ENCODE peak calls at places on chromosomes 12 and 14, in eight cellular contexts. P is gastrocnemius medialis, U is mammary epithelial cell, N is body of pancreas, C is aorta, O is Panc1, W is A549, H is Caco-2. Y is an unnamed sample. For H3K4me1, the result is how much of the 10 kb centered on the place peaks cover.

GRCh38 chr14:51548187-51548586 is 103.5 kb upstream of the FRMD6 start:
- DNase-seq in P (no peak), U (no peak), N (no peak), C (no peak), O (no peak), W (no peak), H (no peak), Y (no peak)

GRCh38 chr12:49069507-49070346 is at the start of gene RHEBL1:
- DNase-seq in P (peak), U (peak), N (peak), C (peak), O (peak), W (peak), H (peak), Y (peak)

GRCh38 chr12:29640589-29641345 is 143.0 kb downstream of the TMTC1 start:
- DNase-seq in P (no peak), U (peak), N (no peak), C (peak), O (no peak), W (peak), H (no peak), Y (no peak)

GRCh38 chr14:46582826-46583225 is 68.8 kb downstream of the RPL10L start:
- DNase-seq in P (no peak), U (no peak), N (no peak), C (no peak), O (no peak), W (no peak), H (no peak), Y (no peak)

GRCh38 chr12:53300187-53300586 is 692 bp downstream of the MYG1 start:
- DNase-seq in P (no peak), U (peak), N (no peak), C (no peak), O (no peak), W (peak), H (no peak), Y (no peak)

GRCh38 chr14:61547186-61548121 is 147.9 kb upstream of the HIF1A start:
- DNase-seq in P (no peak), U (peak), N (no peak), C (peak), O (no peak), W (peak), H (no peak), Y (no peak)

GRCh38 chr14:75363570-75364227 is 64.1 kb upstream of the JDP2 start:
- DNase-seq in P (peak), U (no peak), N (no peak), C (no peak), O (no peak), W (no peak), H (no peak), Y (no peak)

GRCh38 chr12:91361864-91362263 is 179.2 kb upstream of the DCN start:
- DNase-seq in P (no peak), U (peak), N (no peak), C (no peak), O (no peak), W (peak), H (peak), Y (no peak)

GRCh38 chr12:92244036-92244435 is 98.4 kb upstream of the BTG1 start:
- DNase-seq in P (peak), U (no peak), N (peak), C (no peak), O (no peak), W (no peak), H (no peak), Y (no peak)

GRCh38 chr12:54253240-54253639 is 26.7 kb downstream of the CBX5 start:
- DNase-seq in P (no peak), U (no peak), N (no peak), C (no peak), O (no peak), W (no peak), H (no peak), Y (no peak)

GRCh38 chr14:71438684-71439083 is 493.5 kb upstream of the RGS6 start:
- DNase-seq in P (no peak), U (peak), N (peak), C (peak), O (no peak), W (no peak), H (no peak), Y (no peak)

GRCh38 chr12:76041406-76041805 is 9.8 kb upstream of the PHLDA1 start:
- DNase-seq in P (no peak), U (no peak), N (no peak), C (no peak), O (no peak), W (no peak), H (no peak), Y (peak)

GRCh38 chr12:84994436-84994835 is 41.6 kb downstream of the TSPAN19 start:
- DNase-seq in P (no peak), U (no peak), N (no peak), C (no peak), O (no peak), W (no peak), H (no peak), Y (no peak)

GRCh38 chr12:4780624-4781023 is 60.4 kb downstream of the GALNT8 start:
- DNase-seq in P (peak), U (no peak), N (no peak), C (peak), O (no peak), W (no peak), H (no peak), Y (no peak)

GRCh38 chr14:88791629-88792571 is 853 bp downstream of the EML5 start:
- DNase-seq in P (no peak), U (peak), N (peak), C (peak), O (no peak), W (peak), H (peak), Y (peak)

GRCh38 chr14:105275267-105275946 is 25.4 kb downstream of the BRF1 start:
- DNase-seq in P (peak), U (no peak), N (no peak), C (no peak), O (no peak), W (no peak), H (no peak), Y (no peak)

GRCh38 chr14:97022741-97023140 is 225.6 kb downstream of the VRK1 start:
- DNase-seq in P (no peak), U (no peak), N (no peak), C (no peak), O (no peak), W (no peak), H (no peak), Y (no peak)

GRCh38 chr14:91858536-91859275 is 8.6 kb downstream of the TC2N start:
- DNase-seq in P (peak), U (no peak), N (no peak), C (no peak), O (no peak), W (peak), H (peak), Y (no peak)

GRCh38 chr12:43501705-43502104 is 50.3 kb downstream of the ADAMTS20 start:
- DNase-seq in P (no peak), U (peak), N (no peak), C (no peak), O (no peak), W (peak), H (peak), Y (no peak)

GRCh38 chr12:25996677-25997076 is 38.2 kb downstream of the RASSF8 start:
- DNase-seq in P (no peak), U (no peak), N (no peak), C (no peak), O (no peak), W (no peak), H (no peak), Y (no peak)

GRCh38 chr12:78580296-78580695 is 284.3 kb upstream of the SYT1 start:
- DNase-seq in P (no peak), U (no peak), N (no peak), C (no peak), O (no peak), W (no peak), H (no peak), Y (no peak)

GRCh38 chr14:67491285-67491684 is 2.8 kb upstream of the TMEM229B start:
- DNase-seq in P (no peak), U (no peak), N (no peak), C (no peak), O (no peak), W (no peak), H (no peak), Y (no peak)

GRCh38 chr14:71050227-71050823 is 143.1 kb downstream of the PCNX1 start:
- DNase-seq in P (no peak), U (no peak), N (no peak), C (no peak), O (no peak), W (peak), H (no peak), Y (no peak)

GRCh38 chr12:105748806-105749600 is 389.8 kb downstream of the NUAK1 start:
- DNase-seq in P (no peak), U (peak), N (peak), C (peak), O (no peak), W (no peak), H (no peak), Y (no peak)

GRCh38 chr14:93081875-93082570 is 33.7 kb downstream of the ITPK1 start:
- DNase-seq in P (no peak), U (no peak), N (no peak), C (peak), O (no peak), W (no peak), H (no peak), Y (no peak)

GRCh38 chr14:104140213-104140462 is 1.8 kb downstream of the KIF26A start:
- DNase-seq in P (no peak), U (no peak), N (no peak), C (peak), O (no peak), W (no peak), H (no peak), Y (peak)

GRCh38 chr14:66758031-66758613 is 250.2 kb downstream of the GPHN start:
- DNase-seq in P (no peak), U (no peak), N (no peak), C (no peak), O (no peak), W (no peak), H (peak), Y (no peak)

GRCh38 chr12:92332552-92332951 is 186.9 kb upstream of the BTG1 start:
- DNase-seq in P (no peak), U (no peak), N (no peak), C (no peak), O (no peak), W (no peak), H (no peak), Y (no peak)

GRCh38 chr14:69636051-69636639 is 24.7 kb downstream of the SUSD6 start:
- DNase-seq in P (no peak), U (no peak), N (no peak), C (no peak), O (no peak), W (no peak), H (no peak), Y (no peak)

GRCh38 chr12:68227356-68227755 is 1.7 kb upstream of the IL26 start:
- DNase-seq in P (no peak), U (no peak), N (no peak), C (no peak), O (no peak), W (no peak), H (no peak), Y (no peak)

GRCh38 chr14:25464078-25464477 is 414.1 kb upstream of the STXBP6 start:
- DNase-seq in P (no peak), U (no peak), N (no peak), C (no peak), O (no peak), W (no peak), H (no peak), Y (no peak)

GRCh38 chr12:121089031-121089812 is 43.5 kb upstream of the P2RX7 start:
- DNase-seq in P (no peak), U (no peak), N (no peak), C (no peak), O (no peak), W (peak), H (peak), Y (no peak)

GRCh38 chr12:77070382-77071294 is 5.3 kb upstream of the E2F7 start:
- DNase-seq in P (no peak), U (no peak), N (no peak), C (no peak), O (no peak), W (no peak), H (no peak), Y (no peak)

GRCh38 chr12:108810636-108811035 is 46.7 kb downstream of the SSH1 start:
- DNase-seq in P (no peak), U (no peak), N (no peak), C (no peak), O (no peak), W (no peak), H (no peak), Y (peak)

GRCh38 chr12:120368789-120369475 is at the start of gene MSI1:
- DNase-seq in P (no peak), U (no peak), N (no peak), C (no peak), O (no peak), W (no peak), H (peak), Y (peak)

GRCh38 chr12:6691473-6691872 is 2.3 kb upstream of the ZNF384 start:
- DNase-seq in P (no peak), U (no peak), N (no peak), C (no peak), O (no peak), W (no peak), H (no peak), Y (peak)

GRCh38 chr12:6693832-6694355 is 4.7 kb upstream of the ZNF384 start:
- DNase-seq in P (no peak), U (no peak), N (no peak), C (no peak), O (no peak), W (no peak), H (no peak), Y (no peak)

GRCh38 chr12:6694701-6695100 is 5.5 kb upstream of the ZNF384 start:
- DNase-seq in P (no peak), U (no peak), N (no peak), C (no peak), O (no peak), W (no peak), H (no peak), Y (no peak)

GRCh38 chr12:6695313-6696045 is 5.1 kb downstream of the PIANP start:
- DNase-seq in P (no peak), U (no peak), N (no peak), C (no peak), O (no peak), W (no peak), H (no peak), Y (peak)

DNA sequence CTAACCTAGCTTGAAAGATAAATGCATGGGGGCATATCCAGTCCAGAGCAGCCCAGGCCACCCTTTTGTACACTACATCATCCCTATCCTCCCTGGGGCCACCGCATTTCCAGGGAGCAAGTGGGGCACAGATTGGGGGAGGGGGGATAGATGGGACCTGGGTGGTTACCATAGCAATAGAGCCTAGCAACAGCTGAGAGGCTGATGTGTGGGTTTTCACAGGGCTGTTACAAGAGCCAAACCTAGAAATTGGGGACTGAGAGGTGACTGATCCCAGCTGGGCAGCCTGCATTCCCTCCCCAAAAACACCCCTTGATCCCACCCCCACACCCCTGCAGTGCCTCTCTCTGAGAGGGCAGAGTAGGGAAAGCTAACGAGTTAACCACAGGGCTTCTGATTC is 3.7 kb upstream of the ZNF384 start:
- DNase-seq in P (no peak), U (no peak), N (no peak), C (no peak), O (no peak), W (no peak), H (no peak), Y (no peak)
- H3K4me1 ChIP-seq in P (under half), U (under half), N (under half), C (under half), O (under half), W (under half), H (under half), Y (under half)

DNA sequence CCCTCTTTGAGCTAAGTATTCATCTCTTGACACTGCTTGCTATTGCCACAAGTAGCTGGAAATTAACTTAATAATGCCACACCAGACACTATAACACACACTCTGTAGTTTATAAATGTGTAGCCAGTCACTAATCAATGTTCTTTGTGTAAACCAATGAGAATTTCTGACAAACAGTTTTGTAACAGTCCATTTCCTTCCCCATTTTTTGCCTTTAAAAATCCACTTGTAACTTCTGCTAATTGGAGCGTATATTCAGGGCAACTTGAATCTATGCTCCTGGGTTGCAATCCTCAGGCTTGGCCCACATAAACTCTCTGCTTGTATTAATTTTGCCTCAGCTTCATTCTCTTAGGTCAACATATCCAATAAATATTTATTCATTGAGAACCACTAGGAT is 125.0 kb upstream of the DHRS4 start:
- DNase-seq in P (no peak), U (no peak), N (no peak), C (no peak), O (no peak), W (no peak), H (no peak), Y (no peak)
- H3K4me1 ChIP-seq in P (under half), U (under half), N (under half), C (under half), O (under half), W (under half), H (under half), Y (under half)

DNA sequence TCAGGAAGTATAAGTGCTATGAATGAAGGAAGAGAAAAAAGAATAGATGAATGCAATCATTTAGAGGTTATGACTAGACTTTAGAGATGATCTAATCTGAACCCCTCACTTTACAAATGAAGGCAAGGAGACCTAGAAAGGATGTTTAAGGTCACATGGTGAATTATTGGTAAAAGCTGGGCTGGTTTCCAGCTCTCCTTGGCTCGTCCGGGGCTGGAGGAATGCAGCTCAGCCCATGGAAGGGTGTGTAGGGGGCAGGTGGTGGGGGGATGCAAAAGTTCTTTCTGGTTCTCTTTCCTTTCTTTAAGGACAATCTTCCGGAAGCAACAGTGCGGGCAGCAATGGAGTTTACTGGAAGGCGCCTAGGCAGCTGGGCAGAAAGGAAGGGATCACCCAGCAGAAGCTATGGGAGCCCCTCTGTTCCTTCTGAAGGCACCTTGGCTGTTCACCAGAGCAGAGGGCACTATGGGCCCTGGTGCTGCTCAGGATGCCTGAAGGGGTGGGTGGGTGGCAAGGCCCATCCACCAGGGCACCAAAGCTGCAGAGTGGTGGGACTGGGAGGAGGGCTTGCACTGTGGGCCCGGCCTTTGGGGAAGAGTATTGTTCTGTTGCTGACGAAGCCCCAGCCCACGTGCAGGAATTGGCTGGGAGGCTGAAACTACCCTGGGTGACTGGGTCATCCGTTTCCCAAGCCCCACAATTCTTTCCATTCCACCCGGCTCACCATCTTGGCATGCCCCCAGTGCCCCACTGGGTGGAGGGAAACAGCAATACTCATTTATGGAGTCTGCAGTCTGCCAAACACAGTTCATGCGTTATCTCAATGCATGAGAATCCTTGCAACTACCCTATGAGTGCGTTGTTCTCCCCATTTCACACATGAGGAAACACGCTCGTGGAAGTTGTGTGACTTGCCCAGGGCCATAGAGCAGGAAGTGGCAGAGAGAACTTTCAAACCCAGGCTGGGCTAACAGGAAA is 78.2 kb downstream of the IRF2BPL start:
- DNase-seq in P (no peak), U (no peak), N (no peak), C (peak), O (no peak), W (no peak), H (no peak), Y (no peak)
- H3K4me1 ChIP-seq in P (under half), U (half or more), N (half or more), C (under half), O (half or more), W (half or more), H (under half), Y (half or more)

GRCh38 chr12:132278421-132279183 is 50.8 kb downstream of the GALNT9 start:
- DNase-seq in P (no peak), U (no peak), N (no peak), C (peak), O (no peak), W (no peak), H (no peak), Y (no peak)
- H3K4me1 ChIP-seq in P (under half), U (under half), N (under half), C (under half), O (under half), W (under half), H (under half), Y (under half)